ENCODE peak calls at places on chromosome 19, in ten cellular contexts. B is activated T-helper 1 cell treated with anti-CD3 and anti-CD28 coated beads, Interleukin-12 subunit alpha, Interleukin-12 subunit beta, Interleukin-2, Interleukin-4 antibody, amounts not matched to agents 30 ng/mL and 10 ng/mL and 1 ng/mL, durations not matched to agents 14 hours and 24 hours and 36 hours; Y is AG09309; F is Calu3; P is EL; E is T-helper 17 cell; N is activated naive CD4-positive, alpha-beta T cell treated with Interleukin-2 at 50 U/mL for 16 hours; C is progenitor cell of endocrine pancreas; X is globus pallidus; S is activated naive CD8-positive, alpha-beta T cell treated with anti-CD3 and anti-CD28 coated beads, Interleukin-2, amount 50 U/mL, for 24 hours. T is an unnamed sample.

GRCh38 chr19:56727731-56728130 is 56.2 kb upstream of the ZNF835 start:
- DNase-seq in B (no peak), Y (no peak), F (no peak), P (no peak), E (no peak), N (no peak), C (no peak), X (peak; percentile 74), S (no peak), T (no peak)

GRCh38 chr19:11482384-11483050 is 1.7 kb upstream of the ELAVL3 start:
- DNase-seq in B (peak; percentile 84), Y (peak; percentile 10), F (peak; percentile 77), P (peak; percentile 72), E (peak; percentile 82), N (peak; percentile 88), C (peak; percentile 53), X (peak; percentile 84), S (peak; percentile 93), T (peak; percentile 91)

GRCh38 chr19:7545295-7545694 is 9.8 kb downstream of the PNPLA6 start:
- DNase-seq in B (no peak), Y (no peak), F (no peak), P (no peak), E (no peak), N (no peak), C (no peak), X (no peak), S (no peak), T (no peak)

GRCh38 chr19:44749318-44749717 is 810 bp downstream of the BCL3 start:
- DNase-seq in B (no peak), Y (no peak), F (no peak), P (no peak), E (no peak), N (no peak), C (no peak), X (no peak), S (no peak), T (no peak)

GRCh38 chr19:10887616-10888367 is 16.4 kb downstream of the CARM1 start:
- DNase-seq in B (no peak), Y (no peak), F (no peak), P (peak; percentile 32), E (no peak), N (no peak), C (no peak), X (no peak), S (no peak), T (no peak)

GRCh38 chr19:40433391-40434216 is 7.8 kb upstream of the SERTAD1 start:
- DNase-seq in B (peak; percentile 60), Y (peak; percentile 66), F (peak; percentile 92), P (peak; percentile 95), E (peak; percentile 47), N (peak; percentile 55), C (peak; percentile 49), X (peak; percentile 91), S (peak; percentile 57), T (peak; percentile 67)

GRCh38 chr19:33814181-33815165 is 17.8 kb downstream of the KCTD15 start:
- DNase-seq in B (no peak), Y (no peak), F (no peak), P (no peak), E (no peak), N (no peak), C (no peak), X (no peak), S (no peak), T (no peak)

GRCh38 chr19:6521718-6522646 is 8.8 kb upstream of the TNFSF9 start:
- DNase-seq in B (no peak), Y (no peak), F (no peak), P (peak; percentile 28), E (no peak), N (peak; percentile 70), C (no peak), X (no peak), S (peak; percentile 76), T (peak; percentile 61)

GRCh38 chr19:48501961-48502719 is 9.5 kb downstream of the LMTK3 start:
- DNase-seq in B (peak; percentile 63), Y (no peak), F (peak; percentile 88), P (peak; percentile 54), E (peak; percentile 73), N (peak; percentile 70), C (peak; percentile 91), X (peak; percentile 37), S (peak; percentile 62), T (peak; percentile 77)

GRCh38 chr19:23415034-23415433 is 19.8 kb upstream of the ZNF91 start:
- DNase-seq in B (no peak), Y (no peak), F (no peak), P (peak; percentile 11), E (no peak), N (no peak), C (no peak), X (no peak), S (no peak), T (no peak)

GRCh38 chr19:38213911-38214625 is 10.0 kb downstream of the DPF1 start:
- DNase-seq in B (peak; percentile 58), Y (peak; percentile 40), F (peak; percentile 57), P (peak; percentile 58), E (peak; percentile 36), N (peak; percentile 73), C (no peak), X (no peak), S (peak; percentile 77), T (peak; percentile 82)